ENCODE peak calls at places on chromosomes 3 and 15, in nine cellular contexts. K is BE2C; N is AG20443; X is nephron progenitor cell; Q is CD8-positive, alpha-beta memory T cell; V is HT-29; L is NCI-H460; O is D341Med; Y is T-helper 9 cell. J is an unnamed sample.

GRCh38 chr3:122003596-122003995 is 18.5 kb downstream of the ILDR1 start:
- DNase-seq in X (no peak), O (no peak), N (no peak), V (no peak), L (no peak), Q (no peak), K (no peak), Y (no peak), J (no peak)

GRCh38 chr3:169137076-169137475 is 526.4 kb downstream of the MECOM start:
- DNase-seq in K (no peak), N (no peak), X (no peak), O (no peak), Y (no peak), Q (no peak), L (no peak), V (peak), J (no peak)

GRCh38 chr3:55588120-55588765 is 101.1 kb upstream of the WNT5A start:
- DNase-seq in N (no peak), L (no peak), Q (no peak), K (no peak), X (no peak), Y (no peak), O (no peak), V (no peak), J (no peak)

GRCh38 chr15:68620721-68621528 is 42.1 kb downstream of the CORO2B start:
- DNase-seq in Y (no peak), O (peak), X (no peak), L (no peak), V (no peak), Q (no peak), N (peak), K (peak), J (peak)

GRCh38 chr3:5479229-5479799 is 291.8 kb downstream of the EDEM1 start:
- DNase-seq in Y (no peak), Q (no peak), O (no peak), V (no peak), L (no peak), K (no peak), X (no peak), N (no peak), J (no peak)

GRCh38 chr3:33360136-33360825 is 79.9 kb downstream of the UBP1 start:
- DNase-seq in L (no peak), V (peak), Y (no peak), Q (no peak), O (no peak), K (no peak), N (peak), X (no peak), J (peak)

GRCh38 chr3:129112308-129113052 is 9.1 kb downstream of the RAB43 start:
- DNase-seq in L (peak), O (peak), Y (no peak), Q (peak), V (no peak), K (no peak), X (no peak), N (peak), J (peak)

GRCh38 chr15:75063338-75063737 is 39.9 kb downstream of the PPCDC start:
- DNase-seq in O (no peak), L (no peak), K (no peak), N (no peak), Y (no peak), X (no peak), Q (no peak), V (no peak), J (peak)

GRCh38 chr15:83422090-83422489 is 25.1 kb upstream of the SH3GL3 start:
- DNase-seq in V (no peak), Y (no peak), X (no peak), L (no peak), O (no peak), K (no peak), Q (no peak), N (no peak), J (no peak)

GRCh38 chr3:171984883-171985282 is 54.5 kb upstream of the FNDC3B start:
- DNase-seq in V (no peak), K (no peak), N (no peak), X (no peak), O (no peak), L (no peak), Q (no peak), Y (no peak), J (peak)

GRCh38 chr3:150945226-150945625 is 27.3 kb downstream of the CLRN1 start:
- DNase-seq in Q (no peak), X (no peak), Y (no peak), V (no peak), O (no peak), K (no peak), N (peak), L (no peak), J (peak)

GRCh38 chr3:44104668-44105321 is 136.9 kb upstream of the TOPAZ1 start:
- DNase-seq in N (peak), Q (no peak), X (no peak), Y (no peak), V (peak), O (no peak), K (no peak), L (no peak), J (peak)

J was measured in AG10803.